ENCODE peak calls at places on chromosome 2, in six cellular contexts. G, O, S, K, U and T are unnamed samples.
A peak's percentile ranks its signal among the peaks of the same experiment; 100 is the strongest.

GRCh38 chr2:108315408-108316193 is 26.9 kb downstream of the SULT1C2 start:
- DNase-seq in G (peak; percentile 54), O (no peak), S (no peak), K (no peak), U (no peak), T (no peak)

GRCh38 chr2:195214072-195214471 is 443.0 kb upstream of the SLC39A10 start:
- DNase-seq in G (no peak), O (no peak), S (no peak), K (no peak), U (no peak), T (no peak)

GRCh38 chr2:225137971-225138370 is 95.7 kb upstream of the DOCK10 start:
- DNase-seq in G (peak; percentile 86), O (no peak), S (no peak), K (no peak), U (no peak), T (peak; percentile 31)

GRCh38 chr2:171522804-171523338 is 597 bp downstream of the CYBRD1 start:
- DNase-seq in G (no peak), O (no peak), S (no peak), K (no peak), U (peak; percentile 60), T (no peak)

GRCh38 chr2:26363323-26363722 is 16.7 kb upstream of the ADGRF3 start:
- DNase-seq in G (peak; percentile 75), O (peak; percentile 36), S (no peak), K (no peak), U (no peak), T (peak; percentile 50)

GRCh38 chr2:226788881-226789485 is 10.6 kb downstream of the IRS1 start:
- DNase-seq in G (no peak), O (no peak), S (no peak), K (no peak), U (no peak), T (no peak)

GRCh38 chr2:152106464-152106863 is 7.6 kb upstream of the CACNB4 start:
- DNase-seq in G (peak; percentile 65), O (no peak), S (no peak), K (no peak), U (no peak), T (peak; percentile 40)

GRCh38 chr2:218003994-218004419 is 1.2 kb upstream of the TNS1 start:
- DNase-seq in G (no peak), O (peak; percentile 25), S (peak; percentile 83), K (no peak), U (no peak), T (peak; percentile 90)

GRCh38 chr2:37109523-37109922 is 25.2 kb downstream of the GPATCH11 start:
- DNase-seq in G (no peak), O (no peak), S (no peak), K (no peak), U (no peak), T (no peak)

GRCh38 chr2:200788129-200788718 is 23.5 kb upstream of the BZW1 start:
- DNase-seq in G (peak; percentile 94), O (peak; percentile 77), S (peak; percentile 46), K (no peak), U (no peak), T (peak; percentile 42)

GRCh38 chr2:8545676-8546318 is 136.1 kb upstream of the ID2 start:
- DNase-seq in G (no peak), O (no peak), S (no peak), K (no peak), U (no peak), T (no peak)

GRCh38 chr2:168293766-168294165 is 46.4 kb upstream of the STK39 start:
- DNase-seq in G (peak; percentile 11), O (no peak), S (no peak), K (no peak), U (no peak), T (no peak)

GRCh38 chr2:224982226-224982625 is 60.0 kb downstream of the DOCK10 start:
- DNase-seq in G (no peak), O (peak; percentile 29), S (no peak), K (no peak), U (no peak), T (no peak)

GRCh38 chr2:79876430-79876829 is 363.6 kb downstream of the CTNNA2 start:
- DNase-seq in G (peak; percentile 10), O (peak; percentile 1), S (no peak), K (no peak), U (no peak), T (peak; percentile 32)

GRCh38 chr2:220744861-220745260 is 827.2 kb downstream of the EPHA4 start:
- DNase-seq in G (no peak), O (no peak), S (no peak), K (no peak), U (no peak), T (no peak)

GRCh38 chr2:237450108-237450507 is 36.1 kb upstream of the COL6A3 start:
- DNase-seq in G (no peak), O (no peak), S (no peak), K (no peak), U (no peak), T (no peak)

GRCh38 chr2:237453671-237454070 is 33.4 kb upstream of the MLPH start:
- DNase-seq in G (no peak), O (no peak), S (no peak), K (no peak), U (no peak), T (no peak)

GRCh38 chr2:237450583-237450982 is 36.5 kb upstream of the MLPH start:
- DNase-seq in G (no peak), O (no peak), S (no peak), K (no peak), U (no peak), T (no peak)

GRCh38 chr2:237452846-237453245 is 34.2 kb upstream of the MLPH start:
- DNase-seq in G (no peak), O (peak; percentile 41), S (no peak), K (no peak), U (no peak), T (no peak)

DNA sequence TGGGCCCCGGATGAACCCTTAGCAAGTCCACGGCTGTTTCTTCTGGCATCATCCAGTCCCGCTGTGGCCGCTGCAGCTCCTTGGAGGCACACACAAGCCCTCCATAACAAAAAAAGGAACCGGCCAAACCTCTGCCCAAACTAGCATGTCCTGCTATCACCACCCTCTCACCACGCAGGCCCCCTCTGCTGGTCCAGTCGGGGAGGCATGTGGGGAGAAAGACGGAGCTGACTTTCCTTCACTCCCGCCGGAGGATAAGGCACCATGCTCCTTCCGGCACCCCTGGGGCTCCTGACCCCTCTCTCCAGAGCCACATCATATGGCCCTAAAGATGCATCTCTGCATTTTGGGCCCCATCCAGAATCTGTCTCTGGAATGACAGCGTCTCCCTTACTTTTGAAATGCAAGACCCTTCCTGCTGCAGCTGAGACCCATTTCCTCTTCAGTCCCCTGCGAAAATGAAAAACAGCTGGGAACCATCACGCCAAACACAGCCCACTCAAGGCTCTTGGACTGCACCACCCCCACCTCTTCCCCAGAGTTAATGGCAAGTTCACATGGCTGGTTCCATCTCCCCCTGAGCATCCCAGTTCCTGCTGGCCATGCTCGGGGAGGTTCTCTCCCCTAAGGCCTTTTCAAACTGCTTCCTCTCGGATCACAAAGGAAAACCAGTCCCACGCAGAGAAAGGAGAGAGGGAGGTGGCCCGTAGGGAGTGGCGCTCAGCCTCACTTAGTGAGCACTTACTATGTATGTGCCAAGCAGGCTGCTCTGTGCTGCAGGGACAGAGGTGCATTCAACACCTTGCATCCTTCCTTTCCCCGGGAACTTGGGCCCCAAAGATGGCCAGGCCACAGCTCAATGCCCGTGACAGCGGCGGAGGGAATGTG is 35.2 kb upstream of the MLPH start:
- DNase-seq in G (no peak), O (no peak), S (no peak), K (no peak), U (no peak), T (no peak)
- TF ChIP-seq CTCF in G (no peak), O (peak; percentile 71), S (peak; percentile 73), K (no peak), U (no peak), T (no peak)

GRCh38 chr2:24594283-24594682 is 103.2 kb downstream of the NCOA1 start:
- DNase-seq in G (no peak), O (no peak), S (no peak), K (no peak), U (no peak), T (no peak)
- TF ChIP-seq CTCF in G (no peak), O (no peak), S (no peak), K (no peak), U (no peak), T (no peak)

GRCh38 chr2:219474285-219475060 is 24.2 kb upstream of the GMPPA start:
- DNase-seq in G (no peak), O (no peak), S (no peak), K (no peak), U (no peak), T (no peak)

GRCh38 chr2:219472629-219473187 is 26.0 kb upstream of the GMPPA start:
- DNase-seq in G (no peak), O (no peak), S (no peak), K (no peak), U (no peak), T (no peak)

GRCh38 chr2:219475278-219475677 is 23.4 kb upstream of the GMPPA start:
- DNase-seq in G (no peak), O (no peak), S (no peak), K (no peak), U (no peak), T (no peak)

GRCh38 chr2:219471476-219472371 is 27.0 kb upstream of the GMPPA start:
- DNase-seq in G (no peak), O (no peak), S (no peak), K (no peak), U (no peak), T (no peak)

GRCh38 chr2:219473511-219473910 is 25.2 kb upstream of the GMPPA start:
- DNase-seq in G (no peak), O (no peak), S (no peak), K (no peak), U (no peak), T (no peak)
- TF ChIP-seq CTCF in G (no peak), O (no peak), S (no peak), K (no peak), U (no peak), T (no peak)

DNA sequence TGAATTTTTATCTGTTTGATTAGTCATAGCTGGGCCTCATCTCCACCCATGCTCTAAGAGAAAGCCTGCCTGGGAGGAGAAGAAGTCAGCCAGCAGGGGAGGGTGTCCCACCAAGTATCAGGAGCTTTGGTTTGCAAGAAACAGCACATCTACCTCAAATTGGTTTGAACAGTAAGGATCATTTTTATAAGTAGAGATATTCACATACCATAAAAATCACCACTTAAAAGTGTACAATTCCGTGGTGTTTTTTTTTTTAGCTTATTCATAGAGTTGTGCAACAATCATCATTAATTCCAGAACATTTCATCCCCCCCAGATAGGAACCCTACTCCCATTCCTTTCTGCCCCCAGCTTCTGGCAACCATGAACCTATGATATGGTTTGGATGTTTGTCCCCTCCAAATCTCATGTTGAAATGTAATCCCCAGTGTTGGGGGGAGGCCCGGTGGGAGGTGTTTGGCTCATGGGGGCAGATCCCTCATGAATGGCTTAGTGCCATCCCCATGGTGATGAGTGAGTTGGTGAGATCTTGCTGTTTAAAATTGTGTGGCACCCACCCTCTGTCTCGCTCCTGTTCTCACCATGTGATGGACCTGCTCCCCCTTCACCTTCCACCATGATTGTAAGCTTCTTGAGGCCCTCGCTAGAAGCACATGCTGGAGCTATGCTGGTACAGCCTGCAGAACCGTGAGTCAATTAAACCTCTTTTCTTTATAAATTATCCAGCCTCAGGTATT is 36.2 kb upstream of the HS6ST1 start:
- DNase-seq in G (no peak), O (peak; percentile 39), S (no peak), K (no peak), U (no peak), T (no peak)
- TF ChIP-seq CTCF in G (no peak), O (peak; percentile 63), S (peak; percentile 68), K (no peak), U (no peak), T (no peak)

DNA sequence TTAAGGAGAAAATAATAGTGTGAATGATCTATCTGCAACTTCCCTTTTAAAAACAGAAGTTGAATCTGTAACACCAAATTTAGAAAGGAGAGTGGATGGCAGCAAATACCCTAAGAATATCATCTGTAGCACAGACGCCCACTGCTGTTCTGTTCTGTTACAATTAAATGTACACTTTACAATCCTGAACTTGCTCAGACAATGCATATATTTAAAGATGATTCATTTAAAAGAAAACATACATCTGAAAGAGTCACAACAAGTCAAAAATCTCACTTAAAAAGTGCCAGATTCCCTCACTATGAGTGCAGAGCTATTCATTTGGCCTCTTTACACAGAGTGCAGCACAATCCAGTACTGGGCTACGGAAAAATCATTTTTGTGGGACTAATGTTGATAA is 8.1 kb upstream of the SERTAD2 start:
- DNase-seq in G (peak; percentile 42), O (no peak), S (no peak), K (no peak), U (no peak), T (no peak)
- TF ChIP-seq CTCF in G (no peak), O (no peak), S (no peak), K (peak; percentile 37), U (no peak), T (no peak)